ENCODE peak calls at places on chromosomes 1 and 21, in eight cellular contexts. Z, P, O, A, B, F, T and X are unnamed samples.

GRCh38 chr1:60342569-60342968 is 269.0 kb upstream of the C1orf87 start:
- DNase-seq in B (no peak), P (no peak), O (no peak), T (no peak), A (no peak), Z (no peak), F (no peak), X (no peak)

GRCh38 chr1:47981664-47982350 is 15.4 kb downstream of the TRABD2B start:
- DNase-seq in P (no peak), A (no peak), T (no peak), B (no peak), Z (no peak), F (no peak), O (no peak), X (no peak)

GRCh38 chr1:155978973-155979429 is 654 bp upstream of the ARHGEF2 start:
- DNase-seq in F (no peak), B (no peak), A (peak; percentile 57), T (no peak), P (peak; percentile 31), O (no peak), Z (no peak), X (peak; percentile 28)

GRCh38 chr1:91499904-91500755 is 521 bp upstream of the CDC7 start:
- DNase-seq in O (no peak), T (no peak), Z (no peak), F (no peak), P (no peak), A (no peak), B (no peak), X (no peak)

GRCh38 chr1:155640367-155640766 is 30.3 kb downstream of the MSTO1 start:
- DNase-seq in Z (no peak), T (no peak), O (no peak), P (no peak), B (no peak), A (no peak), F (no peak), X (no peak)

GRCh38 chr1:24027838-24028468 is 47.8 kb upstream of the SRSF10 start:
- DNase-seq in F (no peak), T (no peak), P (peak; percentile 73), Z (peak; percentile 30), B (peak; percentile 52), A (peak; percentile 69), O (no peak), X (peak; percentile 84)

GRCh38 chr1:52952112-52952511 is 25.0 kb downstream of the SCP2 start:
- DNase-seq in Z (no peak), T (no peak), F (no peak), O (no peak), P (no peak), B (no peak), A (no peak), X (no peak)

GRCh38 chr1:72435025-72435424 is 152.7 kb upstream of the NEGR1 start:
- DNase-seq in B (no peak), F (no peak), A (peak; percentile 20), O (no peak), P (peak; percentile 80), Z (no peak), T (no peak), X (peak; percentile 17)

GRCh38 chr1:37477946-37478345 is 3.6 kb downstream of the ZC3H12A start:
- DNase-seq in O (no peak), F (no peak), P (no peak), Z (no peak), T (no peak), B (peak; percentile 22), A (no peak), X (no peak)

GRCh38 chr1:1552263-1552639 is 11.8 kb upstream of the TMEM240 start:
- DNase-seq in O (no peak), A (no peak), Z (no peak), T (no peak), F (no peak), B (no peak), P (no peak), X (no peak)

GRCh38 chr1:99176753-99177152 is 87.5 kb upstream of the PLPPR4 start:
- DNase-seq in Z (no peak), F (no peak), O (no peak), B (no peak), A (no peak), T (no peak), P (peak; percentile 65), X (no peak)

GRCh38 chr1:65319141-65319540 is 9.8 kb downstream of the DNAJC6 start:
- DNase-seq in A (no peak), T (no peak), F (no peak), P (no peak), O (no peak), Z (no peak), B (no peak), X (no peak)

GRCh38 chr1:20123696-20124450 is 4.5 kb upstream of the PLA2G2D start:
- DNase-seq in F (no peak), P (no peak), B (no peak), A (no peak), Z (no peak), T (no peak), O (no peak), X (peak; percentile 25)

GRCh38 chr1:88080875-88081274 is 603.2 kb upstream of the PKN2 start:
- DNase-seq in F (no peak), Z (no peak), T (no peak), A (no peak), P (no peak), O (no peak), B (no peak), X (no peak)

GRCh38 chr1:16171314-16172223 is 15.7 kb upstream of the EPHA2 start:
- DNase-seq in O (no peak), P (no peak), B (no peak), A (no peak), T (no peak), Z (no peak), F (no peak), X (no peak)

GRCh38 chr1:51518730-51519047 is 377 bp downstream of the EPS15 start:
- DNase-seq in P (peak; percentile 13), O (peak; percentile 41), B (peak; percentile 89), F (peak; percentile 86), A (no peak), T (no peak), Z (no peak), X (no peak)

GRCh38 chr1:56334027-56334426 is 245.3 kb downstream of the PLPP3 start:
- DNase-seq in F (no peak), A (no peak), P (no peak), T (no peak), O (no peak), Z (no peak), B (no peak), X (no peak)

GRCh38 chr1:56331892-56332567 is 247.3 kb downstream of the PLPP3 start:
- DNase-seq in O (no peak), T (no peak), F (no peak), Z (no peak), P (peak; percentile 75), A (no peak), B (peak; percentile 40), X (peak; percentile 30)

GRCh38 chr1:56333461-56333860 is 245.9 kb downstream of the PLPP3 start:
- DNase-seq in Z (no peak), T (no peak), O (no peak), F (no peak), A (no peak), P (no peak), B (no peak), X (no peak)

GRCh38 chr1:56336972-56337371 is 242.4 kb downstream of the PLPP3 start:
- DNase-seq in P (peak; percentile 55), B (no peak), A (no peak), O (no peak), T (no peak), F (no peak), Z (no peak), X (no peak)

GRCh38 chr1:56335394-56335793 is 244.0 kb downstream of the PLPP3 start:
- DNase-seq in T (no peak), O (no peak), P (no peak), B (no peak), Z (no peak), F (no peak), A (no peak), X (no peak)
- H3K4me3 ChIP-seq in T (no peak overlapping the region), O (no peak overlapping the region), P (no peak overlapping the region), B (no peak overlapping the region), Z (no peak overlapping the region), F (no peak overlapping the region), A (no peak overlapping the region), X (no peak overlapping the region)

GRCh38 chr1:212607924-212608208 is 695 bp upstream of the ATF3 start:
- DNase-seq in O (no peak), B (no peak), T (no peak), F (no peak), P (no peak), Z (no peak), A (no peak), X (no peak)
- H3K4me3 ChIP-seq in O (peak overlapping the region; percentile 62), B (peak overlapping the region; percentile 48), T (peak overlapping the region; percentile 56), F (peak overlapping the region; percentile 78), P (peak overlapping the region; percentile 48), Z (peak overlapping the region; percentile 68), A (peak overlapping the region; percentile 79), X (peak overlapping the region; percentile 60)

DNA sequence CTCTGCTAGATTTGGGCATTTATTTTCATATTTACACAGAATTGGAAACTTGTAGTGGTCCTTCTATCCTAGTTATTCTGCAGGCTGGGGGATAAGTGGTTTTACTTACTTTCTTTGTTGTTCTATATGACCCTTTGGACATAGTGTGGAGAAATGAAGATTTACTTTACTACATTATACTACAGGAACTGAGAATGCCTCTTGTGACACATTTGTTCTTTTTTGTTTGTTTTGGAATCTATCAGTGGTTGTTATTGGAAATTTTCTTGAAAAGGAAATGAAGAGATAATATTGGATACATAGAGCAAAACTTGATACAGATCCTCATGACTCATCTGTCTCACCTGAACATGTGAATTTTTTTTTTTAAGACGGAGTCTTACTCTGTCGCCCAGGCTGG is 146.1 kb upstream of the DPYD start:
- DNase-seq in Z (no peak), B (no peak), O (no peak), T (no peak), F (no peak), P (no peak), A (no peak), X (no peak)
- H3K4me3 ChIP-seq in Z (no peak overlapping the region), B (no peak overlapping the region), O (no peak overlapping the region), T (no peak overlapping the region), F (no peak overlapping the region), P (no peak overlapping the region), A (no peak overlapping the region), X (no peak overlapping the region)

DNA sequence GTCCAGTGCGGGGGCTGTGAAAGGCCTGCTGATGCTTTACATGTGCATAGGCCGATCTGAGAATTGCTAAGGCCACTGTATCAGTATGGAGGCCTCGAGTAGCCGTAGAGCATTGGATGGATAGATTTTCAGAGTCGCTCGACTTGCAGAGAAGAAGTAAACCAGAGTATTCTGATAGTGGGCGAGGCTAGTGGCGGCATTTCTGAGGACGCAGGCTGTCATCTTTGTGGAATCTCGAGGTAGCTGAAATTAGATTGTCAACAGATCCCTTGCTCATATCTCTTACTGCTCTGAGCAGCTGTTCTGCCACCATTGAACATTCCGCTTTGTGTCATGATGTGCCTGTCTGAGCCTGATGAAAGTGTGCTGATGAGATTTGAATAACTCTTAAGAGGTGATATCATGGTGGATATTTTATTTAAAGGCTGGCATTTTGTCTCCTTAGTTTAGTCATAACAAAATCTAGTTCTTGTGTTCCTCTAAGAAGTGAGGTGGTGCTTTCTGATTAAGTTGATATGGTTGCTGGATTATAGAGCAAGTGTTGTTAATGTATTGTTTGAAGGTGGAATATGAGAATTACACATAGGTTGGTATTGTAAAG is 1.5 kb downstream of the KIF1B start:
- DNase-seq in T (no peak), P (no peak), Z (no peak), A (no peak), B (peak; percentile 46), O (no peak), F (no peak), X (no peak)
- H3K4me3 ChIP-seq in T (peak overlapping the region; percentile 86), P (peak overlapping the region; percentile 72), Z (peak overlapping the region; percentile 93), A (peak overlapping the region; percentile 80), B (peak overlapping the region; percentile 94), O (peak overlapping the region; percentile 0), F (peak overlapping the region; percentile 90), X (peak overlapping the region; percentile 66)

GRCh38 chr21:45329261-45330074 is 41.8 kb upstream of the POFUT2 start:
- DNase-seq in A (no peak), P (no peak), F (peak; percentile 81), B (peak; percentile 79), T (no peak), Z (no peak), O (no peak), X (no peak)
- H3K4me3 ChIP-seq in A (no peak overlapping the region), P (no peak overlapping the region), F (peak overlapping the region; percentile 23), B (no peak overlapping the region), T (no peak overlapping the region), Z (no peak overlapping the region), O (no peak overlapping the region), X (no peak overlapping the region)